ENCODE peak calls at places on chromosomes 16 and 17, in nine cellular contexts. P is cardiac fibroblast, D is transverse colon, V is nephron progenitor cell, B is OCI-LY7, L is HFFc6, K is WTC11, A is progenitor cell of endocrine pancreas, X is HL-60. R is an unnamed sample.

GRCh38 chr17:70006159-70006558 is 68.9 kb upstream of the KCNJ16 start:
- DNase-seq in B (no peak), L (no peak), K (no peak), D (no peak), A (no peak), X (no peak), V (no peak), P (peak), R (no peak)

GRCh38 chr17:48484850-48485249 is 46.0 kb downstream of the HOXB1 start:
- DNase-seq in V (no peak), D (no peak), A (no peak), L (peak), B (no peak), X (peak), K (no peak), P (peak), R (no peak)

GRCh38 chr17:50944054-50944901 is 78.1 kb upstream of the TOB1 start:
- DNase-seq in P (peak), X (no peak), K (peak), A (peak), B (peak), D (peak), L (no peak), V (peak), R (peak)

GRCh38 chr16:10988164-10988803 is 43.9 kb downstream of the CLEC16A start:
- DNase-seq in V (no peak), X (no peak), D (no peak), K (peak), L (no peak), P (no peak), A (no peak), B (peak), R (peak)

GRCh38 chr16:4356820-4357219 is 5.7 kb upstream of the PAM16 start:
- DNase-seq in B (no peak), D (no peak), K (no peak), V (no peak), L (no peak), A (no peak), X (no peak), P (no peak), R (no peak)

GRCh38 chr16:81556715-81557284 is 112.2 kb downstream of the CMIP start:
- DNase-seq in D (no peak), K (no peak), X (no peak), L (no peak), V (no peak), A (no peak), P (peak), B (no peak), R (no peak)

GRCh38 chr16:30984669-30985400 is at the start of gene HSD3B7:
- DNase-seq in V (peak), X (peak), L (peak), K (peak), A (peak), P (peak), B (peak), D (peak), R (peak)

GRCh38 chr17:67990909-67991308 is 5.4 kb downstream of the C17orf58 start:
- DNase-seq in L (no peak), K (no peak), A (no peak), P (no peak), V (no peak), X (no peak), B (no peak), D (no peak), R (no peak)

GRCh38 chr16:30760577-30761426 is 1.1 kb downstream of the CFAP119 start:
- DNase-seq in X (no peak), V (no peak), L (no peak), B (no peak), A (no peak), P (no peak), K (no peak), D (no peak), R (no peak)

GRCh38 chr17:17386143-17386800 is 83.1 kb downstream of the NT5M start:
- DNase-seq in A (no peak), X (no peak), L (no peak), P (no peak), K (no peak), B (no peak), D (no peak), V (no peak), R (no peak)

GRCh38 chr16:3150346-3151218 is 15.8 kb downstream of the ZNF213 start:
- DNase-seq in X (peak), K (peak), D (peak), A (peak), P (peak), L (peak), B (peak), V (peak), R (peak)

GRCh38 chr17:67247416-67247900 is 2.5 kb upstream of the HELZ start:
- DNase-seq in A (no peak), X (no peak), P (no peak), B (no peak), D (no peak), K (no peak), V (no peak), L (no peak), R (no peak)

GRCh38 chr16:85231959-85232358 is 119.7 kb upstream of the CIBAR2 start:
- DNase-seq in K (no peak), V (no peak), P (peak), D (no peak), A (no peak), X (no peak), L (no peak), B (no peak), R (no peak)

GRCh38 chr17:79574656-79575055 is 36.2 kb downstream of the RBFOX3 start:
- DNase-seq in A (no peak), K (no peak), D (no peak), V (no peak), P (no peak), X (no peak), L (no peak), B (no peak), R (no peak)

GRCh38 chr16:2466667-2467300 is 4.3 kb upstream of the NTN3 start:
- DNase-seq in D (no peak), P (no peak), B (no peak), A (no peak), L (no peak), K (no peak), X (no peak), V (no peak), R (no peak)

GRCh38 chr17:77887464-77888241 is 70.8 kb upstream of the TNRC6C start:
- DNase-seq in X (no peak), K (no peak), P (peak), B (peak), L (peak), A (no peak), D (peak), V (peak), R (no peak)

GRCh38 chr17:50316016-50316587 is 29.8 kb upstream of the XYLT2 start:
- DNase-seq in V (no peak), D (no peak), A (no peak), B (no peak), P (no peak), K (no peak), L (no peak), X (no peak), R (no peak)

GRCh38 chr17:74963656-74964055 is 8.9 kb downstream of the HID1 start:
- DNase-seq in P (no peak), D (no peak), K (no peak), A (no peak), B (peak), X (no peak), L (no peak), V (no peak), R (no peak)

GRCh38 chr16:12146966-12147365 is 170.4 kb downstream of the SNX29 start:
- DNase-seq in L (no peak), V (no peak), B (peak), D (no peak), A (no peak), P (no peak), K (no peak), X (no peak), R (no peak)

GRCh38 chr16:30459456-30459855 is 13.1 kb upstream of the ITGAL start:
- DNase-seq in X (no peak), D (no peak), P (no peak), V (no peak), L (no peak), A (no peak), B (peak), K (no peak), R (no peak)

GRCh38 chr17:869067-869466 is 86.9 kb downstream of the MRM3 start:
- DNase-seq in B (no peak), P (peak), D (peak), X (no peak), K (no peak), A (no peak), V (no peak), L (peak), R (no peak)

GRCh38 chr17:42844761-42845555 is 578 bp downstream of the AOC2 start:
- DNase-seq in A (no peak), P (no peak), D (no peak), K (no peak), X (no peak), L (no peak), B (no peak), V (no peak), R (no peak)

GRCh38 chr17:42844271-42844670 is at the start of gene AOC2:
- DNase-seq in X (no peak), A (no peak), P (no peak), K (no peak), V (no peak), D (no peak), L (no peak), B (no peak), R (no peak)

GRCh38 chr17:42842286-42842685 is 2.1 kb upstream of the AOC2 start:
- DNase-seq in P (no peak), D (no peak), V (no peak), L (no peak), X (no peak), A (no peak), B (no peak), K (no peak), R (no peak)

GRCh38 chr17:42845556-42845917 is 1.2 kb downstream of the AOC2 start:
- DNase-seq in B (no peak), V (no peak), L (no peak), X (no peak), P (no peak), A (no peak), D (no peak), K (no peak), R (no peak)

GRCh38 chr17:42843358-42843934 is 934 bp upstream of the AOC2 start:
- DNase-seq in A (no peak), B (peak), L (peak), V (peak), D (no peak), P (peak), X (no peak), K (peak), R (peak)
- TF ChIP-seq CTCF in A (peak), B (peak), L (peak), V (peak), D (peak), P (peak), X (peak), K (peak), R (peak)

GRCh38 chr17:2017274-2017941 is 7.7 kb downstream of the RTN4RL1 start:
- DNase-seq in A (no peak), K (no peak), V (no peak), D (no peak), X (no peak), L (no peak), P (no peak), B (peak), R (no peak)
- TF ChIP-seq CTCF in A (no peak), K (no peak), V (no peak), D (no peak), X (no peak), L (no peak), P (no peak), B (no peak), R (no peak)

GRCh38 chr16:62068747-62069146 is 32.5 kb upstream of the CDH8 start:
- DNase-seq in K (no peak), L (no peak), P (peak), V (no peak), D (no peak), B (peak), X (peak), A (no peak), R (no peak)
- TF ChIP-seq CTCF in K (peak), L (no peak), P (peak), V (peak), D (no peak), B (peak), X (peak), A (peak), R (peak)

DNA sequence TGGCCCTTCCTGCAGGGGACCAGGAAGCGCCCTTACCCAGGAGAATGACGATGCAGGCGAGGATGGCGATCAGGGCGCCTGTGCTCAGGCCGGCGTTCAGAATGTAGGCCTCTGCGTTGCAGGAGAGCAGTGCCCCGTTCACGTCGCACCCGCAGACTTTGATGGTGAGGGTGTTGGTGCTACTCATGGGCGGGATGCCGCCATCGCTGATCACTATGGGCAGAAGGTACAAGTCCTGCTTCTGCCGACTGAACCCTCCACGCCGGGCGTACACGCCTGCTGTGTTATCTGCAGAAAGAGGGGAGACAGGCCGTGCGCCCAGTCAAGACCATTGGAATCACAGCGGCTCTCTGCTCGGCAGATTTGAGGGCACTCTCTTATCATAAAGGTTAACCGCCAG is 171.1 kb downstream of the CDH11 start:
- DNase-seq in L (no peak), P (no peak), A (no peak), V (no peak), B (no peak), K (no peak), X (no peak), D (no peak), R (no peak)
- TF ChIP-seq CTCF in L (no peak), P (no peak), A (no peak), V (no peak), B (no peak), K (no peak), X (no peak), D (no peak), R (no peak)

GRCh38 chr17:60391419-60392041 is 403 bp downstream of the USP32 start:
- DNase-seq in V (peak), P (no peak), L (peak), A (peak), X (no peak), K (peak), D (no peak), B (no peak), R (peak)

GRCh38 chr17:60390881-60391418 is 983 bp downstream of the USP32 start:
- DNase-seq in B (peak), P (peak), A (no peak), X (no peak), L (peak), V (peak), K (no peak), D (peak), R (peak)

GRCh38 chr17:60393840-60394529 is 2.1 kb upstream of the USP32 start:
- DNase-seq in X (no peak), D (no peak), L (no peak), A (no peak), P (no peak), B (no peak), V (no peak), K (no peak), R (no peak)

GRCh38 chr17:60392845-60393702 is 1.1 kb upstream of the USP32 start:
- DNase-seq in B (peak), V (no peak), D (peak), K (no peak), P (peak), L (peak), A (no peak), X (no peak), R (peak)

GRCh38 chr17:60392042-60392844 is at the start of gene USP32:
- DNase-seq in D (peak), P (peak), A (peak), L (peak), X (peak), K (peak), B (peak), V (peak), R (peak)
- TF ChIP-seq CTCF in D (peak), P (no peak), A (peak), L (peak), X (no peak), K (no peak), B (peak), V (no peak), R (no peak)

GRCh38 chr16:58464916-58465731 is 34.8 kb upstream of the NDRG4 start:
- DNase-seq in A (no peak), L (no peak), P (no peak), K (peak), B (no peak), X (no peak), V (peak), D (no peak), R (peak)
- TF ChIP-seq CTCF in A (peak), L (peak), P (peak), K (no peak), B (no peak), X (no peak), V (peak), D (no peak), R (no peak)

GRCh38 chr17:40883031-40883430 is 2.0 kb downstream of the KRT20 start:
- DNase-seq in A (no peak), B (no peak), V (no peak), P (no peak), K (no peak), X (no peak), L (no peak), D (no peak), R (no peak)

GRCh38 chr17:40883960-40884359 is 1.1 kb downstream of the KRT20 start:
- DNase-seq in L (no peak), P (no peak), D (no peak), K (no peak), V (no peak), B (no peak), A (no peak), X (no peak), R (no peak)

GRCh38 chr17:40886090-40886489 is 1.0 kb upstream of the KRT20 start:
- DNase-seq in L (peak), P (peak), V (no peak), D (no peak), B (no peak), A (no peak), X (no peak), K (no peak), R (no peak)

GRCh38 chr17:40888321-40888720 is 3.3 kb upstream of the KRT20 start:
- DNase-seq in A (no peak), X (no peak), P (no peak), V (no peak), K (no peak), L (no peak), B (no peak), D (no peak), R (no peak)

GRCh38 chr17:40884708-40885512 is at the start of gene KRT20:
- DNase-seq in X (no peak), V (no peak), P (no peak), K (no peak), B (peak), L (no peak), D (peak), A (no peak), R (no peak)
- TF ChIP-seq CTCF in X (no peak), V (no peak), P (peak), K (no peak), B (peak), L (peak), D (peak), A (peak), R (peak)

DNA sequence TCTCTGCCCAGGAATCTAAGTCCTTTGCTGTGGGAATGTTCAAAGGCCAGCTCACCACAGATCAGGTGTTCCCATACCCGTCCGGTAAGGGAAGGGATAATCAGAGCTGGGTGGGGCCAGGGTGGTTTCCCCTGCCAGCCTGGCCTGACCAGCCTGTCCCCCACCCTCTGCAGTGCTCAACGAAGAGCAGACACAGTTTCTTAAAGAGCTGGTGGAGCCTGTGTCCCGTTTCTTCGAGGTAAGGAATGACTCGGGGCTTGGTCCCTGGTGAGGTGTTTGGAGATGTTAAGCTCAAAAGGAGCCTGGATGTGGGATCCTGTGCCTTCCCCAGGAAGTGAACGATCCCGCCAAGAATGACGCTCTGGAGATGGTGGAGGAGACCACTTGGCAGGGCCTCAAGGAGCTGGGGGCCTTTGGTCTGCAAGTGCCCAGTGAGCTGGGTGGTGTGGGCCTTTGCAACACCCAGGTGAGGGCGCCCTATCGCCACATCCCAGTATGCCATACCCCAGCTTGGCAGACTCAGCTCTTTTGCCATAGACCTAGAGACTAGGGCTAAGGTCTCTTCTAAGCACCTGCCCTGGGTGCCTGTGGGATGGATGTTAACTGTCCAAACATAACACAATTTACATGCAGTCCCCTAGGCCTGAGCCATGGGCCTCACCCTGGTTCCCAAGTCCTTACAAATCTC is 999 bp downstream of the ACADVL start:
- DNase-seq in X (no peak), V (no peak), K (peak), A (no peak), L (peak), P (peak), B (peak), D (peak), R (peak)
- TF ChIP-seq CTCF in X (peak), V (peak), K (no peak), A (peak), L (peak), P (peak), B (peak), D (peak), R (no peak)

GRCh38 chr16:68355447-68356248 is 44.8 kb downstream of the PRMT7 start:
- DNase-seq in B (no peak), V (no peak), P (no peak), D (no peak), A (no peak), L (no peak), K (peak), X (no peak), R (no peak)
- TF ChIP-seq CTCF in B (peak), V (no peak), P (no peak), D (no peak), A (peak), L (peak), K (peak), X (no peak), R (no peak)

GRCh38 chr16:49833055-49833454 is 22.9 kb downstream of the ZNF423 start:
- DNase-seq in B (no peak), X (no peak), D (peak), V (no peak), K (no peak), L (no peak), A (no peak), P (peak), R (peak)

GRCh38 chr16:49828545-49829267 is 27.2 kb downstream of the ZNF423 start:
- DNase-seq in V (no peak), K (no peak), P (no peak), X (no peak), L (no peak), D (no peak), A (no peak), B (no peak), R (no peak)

GRCh38 chr16:49832177-49832576 is 23.7 kb downstream of the ZNF423 start:
- DNase-seq in L (no peak), V (no peak), A (no peak), B (no peak), X (no peak), K (no peak), P (peak), D (no peak), R (no peak)

GRCh38 chr16:49833796-49834195 is 22.1 kb downstream of the ZNF423 start:
- DNase-seq in K (no peak), L (no peak), A (no peak), P (no peak), D (no peak), V (no peak), X (no peak), B (no peak), R (no peak)

DNA sequence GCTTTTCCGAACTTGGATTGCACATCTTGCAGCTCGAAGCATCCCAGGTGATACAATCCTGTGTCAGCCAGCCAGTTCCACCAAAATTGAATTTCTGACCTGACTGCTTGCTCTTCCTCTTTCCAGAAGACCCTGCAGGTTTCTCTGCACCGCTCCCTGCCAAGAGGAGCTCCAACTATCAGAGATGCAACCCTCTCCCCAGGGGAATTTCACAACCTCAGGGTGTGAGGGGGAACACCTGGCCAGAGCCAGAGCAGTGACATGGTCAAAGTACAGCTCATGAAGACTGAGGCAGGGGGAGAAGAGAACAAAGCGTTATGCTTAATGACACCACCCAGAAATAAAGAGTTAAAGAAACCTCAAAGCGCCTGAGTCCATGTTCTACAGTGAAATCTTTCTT is 25.0 kb downstream of the ZNF423 start:
- DNase-seq in L (no peak), X (no peak), A (no peak), K (no peak), D (no peak), V (no peak), P (no peak), B (no peak), R (no peak)
- TF ChIP-seq CTCF in L (no peak), X (no peak), A (no peak), K (no peak), D (no peak), V (no peak), P (no peak), B (no peak), R (no peak)